ENCODE peak calls at places on chromosomes 13 and 19, in seven cellular contexts. One of them, this sample, is unnamed.

GRCh38 chr13:28494861-28495585 is at the start of gene FLT1:
- DNase-seq in neuronal stem cell: peak; percentile 38
- DNase-seq in H9: peak; percentile 82
- DNase-seq in mesendoderm: peak; percentile 91
- DNase-seq in mesenchymal stem cell: peak; percentile 61
- DNase-seq in IMR-90: peak; percentile 38
- DNase-seq in H1: peak; percentile 87
- DNase-seq in this sample: peak; percentile 96

GRCh38 chr19:29940971-29941585 is 961 bp upstream of the URI1 start:
- DNase-seq in neuronal stem cell: no peak
- DNase-seq in H9: no peak
- DNase-seq in mesendoderm: no peak
- DNase-seq in mesenchymal stem cell: no peak
- DNase-seq in IMR-90: no peak
- DNase-seq in H1: no peak
- DNase-seq in this sample: no peak

GRCh38 chr19:6378036-6378435 is 2.3 kb upstream of the PSPN start:
- DNase-seq in neuronal stem cell: no peak
- DNase-seq in H9: no peak
- DNase-seq in mesendoderm: peak; percentile 88
- DNase-seq in mesenchymal stem cell: peak; percentile 27
- DNase-seq in IMR-90: peak; percentile 41
- DNase-seq in H1: no peak
- DNase-seq in this sample: peak; percentile 92

GRCh38 chr19:46976845-46977320 is 42.8 kb upstream of the NPAS1 start:
- DNase-seq in neuronal stem cell: peak; percentile 30
- DNase-seq in H9: peak; percentile 70
- DNase-seq in mesendoderm: peak; percentile 97
- DNase-seq in mesenchymal stem cell: peak; percentile 91
- DNase-seq in IMR-90: peak; percentile 55
- DNase-seq in H1: no peak
- DNase-seq in this sample: peak; percentile 90

GRCh38 chr19:5244351-5244750 is 96.3 kb downstream of the PTPRS start:
- DNase-seq in neuronal stem cell: no peak
- DNase-seq in H9: no peak
- DNase-seq in mesendoderm: no peak
- DNase-seq in mesenchymal stem cell: no peak
- DNase-seq in IMR-90: no peak
- DNase-seq in H1: no peak
- DNase-seq in this sample: no peak

GRCh38 chr13:112725346-112726017 is 35.6 kb downstream of the ATP11A start:
- DNase-seq in neuronal stem cell: no peak
- DNase-seq in H9: peak; percentile 25
- DNase-seq in mesendoderm: no peak
- DNase-seq in mesenchymal stem cell: no peak
- DNase-seq in IMR-90: peak; percentile 62
- DNase-seq in H1: no peak
- DNase-seq in this sample: no peak

GRCh38 chr19:47754206-47755064 is 9.1 kb downstream of the NOP53 start:
- DNase-seq in neuronal stem cell: no peak
- DNase-seq in H9: no peak
- DNase-seq in mesendoderm: no peak
- DNase-seq in mesenchymal stem cell: no peak
- DNase-seq in IMR-90: no peak
- DNase-seq in H1: no peak
- DNase-seq in this sample: no peak

GRCh38 chr13:21243045-21243842 is 66.8 kb downstream of the MRPL57 start:
- DNase-seq in neuronal stem cell: no peak
- DNase-seq in H9: no peak
- DNase-seq in mesendoderm: peak; percentile 10
- DNase-seq in mesenchymal stem cell: no peak
- DNase-seq in IMR-90: no peak
- DNase-seq in H1: no peak
- DNase-seq in this sample: no peak

GRCh38 chr13:106291006-106291405 is 244.5 kb downstream of the EFNB2 start:
- DNase-seq in neuronal stem cell: no peak
- DNase-seq in H9: no peak
- DNase-seq in mesendoderm: no peak
- DNase-seq in mesenchymal stem cell: peak; percentile 60
- DNase-seq in IMR-90: peak; percentile 76
- DNase-seq in H1: no peak
- DNase-seq in this sample: peak; percentile 2

GRCh38 chr13:98484289-98485219 is 92.4 kb downstream of the STK24 start:
- DNase-seq in neuronal stem cell: peak; percentile 61
- DNase-seq in H9: peak; percentile 91
- DNase-seq in mesendoderm: peak; percentile 95
- DNase-seq in mesenchymal stem cell: peak; percentile 99
- DNase-seq in IMR-90: peak; percentile 95
- DNase-seq in H1: peak; percentile 73
- DNase-seq in this sample: peak; percentile 99

GRCh38 chr13:114111577-114111976 is 20.8 kb downstream of the RASA3 start:
- DNase-seq in neuronal stem cell: no peak
- DNase-seq in H9: no peak
- DNase-seq in mesendoderm: no peak
- DNase-seq in mesenchymal stem cell: peak; percentile 99
- DNase-seq in IMR-90: peak; percentile 97
- DNase-seq in H1: no peak
- DNase-seq in this sample: no peak

GRCh38 chr19:9309974-9310446 is 372 bp upstream of the ZNF699 start:
- DNase-seq in neuronal stem cell: no peak
- DNase-seq in H9: peak; percentile 95
- DNase-seq in mesendoderm: peak; percentile 97
- DNase-seq in mesenchymal stem cell: peak; percentile 92
- DNase-seq in IMR-90: peak; percentile 84
- DNase-seq in H1: peak; percentile 97
- DNase-seq in this sample: no peak

GRCh38 chr13:75636339-75637095 is 387 bp downstream of the LMO7 start:
- DNase-seq in neuronal stem cell: peak; percentile 32
- DNase-seq in H9: peak; percentile 69
- DNase-seq in mesendoderm: peak; percentile 76
- DNase-seq in mesenchymal stem cell: peak; percentile 61
- DNase-seq in IMR-90: peak; percentile 46
- DNase-seq in H1: peak; percentile 76
- DNase-seq in this sample: peak; percentile 54

GRCh38 chr19:7970716-7971448 is 27.4 kb upstream of the TIMM44 start:
- DNase-seq in neuronal stem cell: peak; percentile 63
- DNase-seq in H9: peak; percentile 84
- DNase-seq in mesendoderm: peak; percentile 83
- DNase-seq in mesenchymal stem cell: peak; percentile 60
- DNase-seq in IMR-90: peak; percentile 28
- DNase-seq in H1: peak; percentile 85
- DNase-seq in this sample: peak; percentile 69

GRCh38 chr13:33543631-33544030 is 258.1 kb upstream of the STARD13 start:
- DNase-seq in neuronal stem cell: no peak
- DNase-seq in H9: no peak
- DNase-seq in mesendoderm: peak; percentile 26
- DNase-seq in mesenchymal stem cell: no peak
- DNase-seq in IMR-90: no peak
- DNase-seq in H1: no peak
- DNase-seq in this sample: no peak

GRCh38 chr19:10655457-10656312 is 1.5 kb downstream of the ILF3 start:
- DNase-seq in neuronal stem cell: no peak
- DNase-seq in H9: no peak
- DNase-seq in mesendoderm: peak; percentile 79
- DNase-seq in mesenchymal stem cell: peak; percentile 81
- DNase-seq in IMR-90: peak; percentile 44
- DNase-seq in H1: no peak
- DNase-seq in this sample: peak; percentile 30

GRCh38 chr13:48405865-48406264 is 7.0 kb downstream of the LPAR6 start:
- DNase-seq in neuronal stem cell: no peak
- DNase-seq in H9: no peak
- DNase-seq in mesendoderm: no peak
- DNase-seq in mesenchymal stem cell: peak; percentile 52
- DNase-seq in IMR-90: peak; percentile 36
- DNase-seq in H1: no peak
- DNase-seq in this sample: no peak

GRCh38 chr13:78499802-78500201 is 103.5 kb downstream of the POU4F1 start:
- DNase-seq in neuronal stem cell: peak; percentile 3
- DNase-seq in H9: peak; percentile 33
- DNase-seq in mesendoderm: peak; percentile 69
- DNase-seq in mesenchymal stem cell: no peak
- DNase-seq in IMR-90: no peak
- DNase-seq in H1: no peak
- DNase-seq in this sample: no peak

GRCh38 chr13:40589285-40590109 is 76.9 kb downstream of the FOXO1 start:
- DNase-seq in neuronal stem cell: peak; percentile 18
- DNase-seq in H9: no peak
- DNase-seq in mesendoderm: no peak
- DNase-seq in mesenchymal stem cell: peak; percentile 44
- DNase-seq in IMR-90: no peak
- DNase-seq in H1: no peak
- DNase-seq in this sample: peak; percentile 38

GRCh38 chr13:19658831-19659230 is 25.4 kb downstream of the MPHOSPH8 start:
- DNase-seq in neuronal stem cell: no peak
- DNase-seq in H9: no peak
- DNase-seq in mesendoderm: no peak
- DNase-seq in mesenchymal stem cell: no peak
- DNase-seq in IMR-90: no peak
- DNase-seq in H1: no peak
- DNase-seq in this sample: no peak

GRCh38 chr13:59674616-59675015 is 489.1 kb downstream of the DIAPH3 start:
- DNase-seq in neuronal stem cell: no peak
- DNase-seq in H9: no peak
- DNase-seq in mesendoderm: no peak
- DNase-seq in mesenchymal stem cell: no peak
- DNase-seq in IMR-90: no peak
- DNase-seq in H1: no peak
- DNase-seq in this sample: peak; percentile 54

GRCh38 chr19:52269338-52270261 is at the start of gene ZNF766:
- DNase-seq in neuronal stem cell: peak; percentile 90
- DNase-seq in H9: peak; percentile 97
- DNase-seq in mesendoderm: peak; percentile 98
- DNase-seq in mesenchymal stem cell: peak; percentile 97
- DNase-seq in IMR-90: peak; percentile 94
- DNase-seq in H1: peak; percentile 97
- DNase-seq in this sample: peak; percentile 97

GRCh38 chr13:46062190-46062589 is 9.6 kb upstream of the ZC3H13 start:
- DNase-seq in neuronal stem cell: no peak
- DNase-seq in H9: no peak
- DNase-seq in mesendoderm: no peak
- DNase-seq in mesenchymal stem cell: peak; percentile 24
- DNase-seq in IMR-90: peak; percentile 61
- DNase-seq in H1: no peak
- DNase-seq in this sample: no peak

GRCh38 chr19:5913739-5914357 is at the start of gene CAPS:
- DNase-seq in neuronal stem cell: no peak
- DNase-seq in H9: no peak
- DNase-seq in mesendoderm: no peak
- DNase-seq in mesenchymal stem cell: no peak
- DNase-seq in IMR-90: peak; percentile 23
- DNase-seq in H1: no peak
- DNase-seq in this sample: no peak

GRCh38 chr19:27746691-27747380 is 1466.1 kb downstream of the UQCRFS1 start:
- DNase-seq in neuronal stem cell: no peak
- DNase-seq in H9: peak; percentile 70
- DNase-seq in mesendoderm: peak; percentile 70
- DNase-seq in mesenchymal stem cell: no peak
- DNase-seq in IMR-90: peak; percentile 1
- DNase-seq in H1: peak; percentile 69
- DNase-seq in this sample: peak; percentile 9

GRCh38 chr13:61695147-61695546 is 279.5 kb upstream of the PCDH20 start:
- DNase-seq in neuronal stem cell: no peak
- DNase-seq in H9: no peak
- DNase-seq in mesendoderm: no peak
- DNase-seq in mesenchymal stem cell: peak; percentile 25
- DNase-seq in IMR-90: no peak
- DNase-seq in H1: no peak
- DNase-seq in this sample: no peak

DNA sequence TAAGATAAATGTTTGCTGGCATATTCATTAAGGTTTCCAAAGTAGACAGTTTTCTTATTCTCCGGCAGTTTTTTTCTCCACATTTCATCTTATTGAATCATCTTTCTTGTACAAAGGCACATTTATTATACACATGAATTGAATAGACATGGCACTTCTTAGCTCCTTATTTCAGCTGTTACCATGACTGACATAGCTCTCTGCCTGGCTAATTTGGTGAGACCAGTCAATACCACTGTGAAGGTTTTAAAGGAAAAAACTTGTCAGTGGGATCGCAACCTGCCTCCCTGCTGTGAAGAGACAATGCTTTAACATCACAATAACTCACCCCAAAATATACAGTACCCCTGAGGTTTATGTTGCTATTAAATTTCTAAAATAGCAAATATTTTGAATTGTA is 285.0 kb upstream of the PCDH20 start:
- DNase-seq in neuronal stem cell: no peak
- DNase-seq in H9: no peak
- DNase-seq in mesendoderm: no peak
- DNase-seq in mesenchymal stem cell: no peak
- DNase-seq in IMR-90: no peak
- DNase-seq in H1: no peak
- DNase-seq in this sample: no peak
- H3K23ac ChIP-seq in neuronal stem cell: no peak overlapping the region
- H3K23ac ChIP-seq in H9: no peak overlapping the region
- H3K23ac ChIP-seq in mesendoderm: no peak overlapping the region
- H3K23ac ChIP-seq in mesenchymal stem cell: no peak overlapping the region
- H3K23ac ChIP-seq in IMR-90: no peak overlapping the region
- H3K23ac ChIP-seq in H1: no peak overlapping the region
- H3K23ac ChIP-seq in this sample: no peak overlapping the region

GRCh38 chr13:22285867-22286632 is 615.2 kb downstream of the FGF9 start:
- DNase-seq in neuronal stem cell: no peak
- DNase-seq in H9: no peak
- DNase-seq in mesendoderm: no peak
- DNase-seq in mesenchymal stem cell: no peak
- DNase-seq in IMR-90: no peak
- DNase-seq in H1: no peak
- DNase-seq in this sample: no peak
- H2BK120ac ChIP-seq in neuronal stem cell: no peak overlapping the region
- H2BK120ac ChIP-seq in H9: no peak overlapping the region
- H2BK120ac ChIP-seq in mesendoderm: no peak overlapping the region
- H2BK120ac ChIP-seq in mesenchymal stem cell: no peak overlapping the region
- H2BK120ac ChIP-seq in IMR-90: no peak overlapping the region
- H2BK120ac ChIP-seq in H1: no peak overlapping the region
- H2BK120ac ChIP-seq in this sample: no peak overlapping the region

GRCh38 chr13:50730496-50731171 is 112.9 kb downstream of the DLEU7 start:
- DNase-seq in neuronal stem cell: no peak
- DNase-seq in H9: no peak
- DNase-seq in mesendoderm: no peak
- DNase-seq in mesenchymal stem cell: no peak
- DNase-seq in IMR-90: no peak
- DNase-seq in H1: no peak
- DNase-seq in this sample: no peak
- H2BK5ac ChIP-seq in neuronal stem cell: no peak overlapping the region
- H2BK5ac ChIP-seq in H9: no peak overlapping the region
- H2BK5ac ChIP-seq in mesendoderm: no peak overlapping the region
- H2BK5ac ChIP-seq in mesenchymal stem cell: no peak overlapping the region
- H2BK5ac ChIP-seq in IMR-90: no peak overlapping the region
- H2BK5ac ChIP-seq in H1: no peak overlapping the region
- H2BK5ac ChIP-seq in this sample: no peak overlapping the region

DNA sequence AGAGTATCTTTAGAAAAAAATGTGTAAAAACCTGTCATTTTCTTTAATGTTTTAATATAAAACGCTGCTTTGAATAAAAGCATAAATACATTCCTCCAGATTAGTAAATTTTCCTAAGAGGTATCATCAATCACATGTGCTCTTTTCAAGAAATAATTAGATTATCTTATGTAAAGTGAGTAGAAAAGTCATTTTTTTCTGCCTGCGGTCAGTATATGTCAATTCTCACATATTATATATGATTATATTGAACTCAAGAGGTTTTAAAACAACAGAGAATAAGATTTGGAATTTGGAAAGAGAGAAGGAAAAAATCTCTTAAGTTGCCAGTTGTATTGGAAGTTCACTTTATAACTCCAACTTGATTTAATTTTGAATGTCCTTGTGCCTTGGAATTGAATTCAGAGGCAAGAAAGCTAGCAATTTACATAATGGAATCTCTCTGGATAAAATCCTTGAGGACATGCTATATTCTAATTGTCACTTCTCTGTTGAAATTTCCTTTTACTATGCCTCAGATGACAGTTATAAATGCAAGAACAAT is 740.1 kb upstream of the SPRY2 start:
- DNase-seq in neuronal stem cell: no peak
- DNase-seq in H9: no peak
- DNase-seq in mesendoderm: no peak
- DNase-seq in mesenchymal stem cell: no peak
- DNase-seq in IMR-90: no peak
- DNase-seq in H1: no peak
- DNase-seq in this sample: no peak
- H3K23ac ChIP-seq in neuronal stem cell: no peak overlapping the region
- H3K23ac ChIP-seq in H9: no peak overlapping the region
- H3K23ac ChIP-seq in mesendoderm: no peak overlapping the region
- H3K23ac ChIP-seq in mesenchymal stem cell: no peak overlapping the region
- H3K23ac ChIP-seq in IMR-90: no peak overlapping the region
- H3K23ac ChIP-seq in H1: no peak overlapping the region
- H3K23ac ChIP-seq in this sample: no peak overlapping the region